ENCODE peak calls at places on chromosomes 6 and 20, in ten cellular contexts. T is brain microvascular endothelial cell; S is mammary epithelial cell; P is endodermal cell; C is T-helper 2 cell; I is NCI-H2081; R is cardiac muscle cell; B is GM10248; U is activated naive CD4-positive, alpha-beta T cell treated with anti-CD3 and anti-CD28 coated beads, Interleukin-2, amount 10 ng/mL, durations not matched to agents 7 days and 5 days; V is COR-L47. Y is an unnamed sample.

GRCh38 chr6:140101367-140101766 is 726.9 kb upstream of the CITED2 start:
- DNase-seq in T (no peak), S (no peak), P (no peak), C (no peak), I (no peak), R (no peak), B (no peak), U (no peak), V (no peak), Y (no peak)

GRCh38 chr20:62831361-62831788 is 14.5 kb downstream of the COL9A3 start:
- DNase-seq in T (no peak), S (no peak), P (peak; percentile 44), C (no peak), I (no peak), R (no peak), B (no peak), U (no peak), V (no peak), Y (peak; percentile 81)

GRCh38 chr6:139020689-139021088 is 7.9 kb upstream of the ABRACL start:
- DNase-seq in T (no peak), S (no peak), P (no peak), C (no peak), I (no peak), R (no peak), B (no peak), U (no peak), V (no peak), Y (peak; percentile 64)

GRCh38 chr6:392441-393390 is 1.2 kb downstream of the IRF4 start:
- DNase-seq in T (no peak), S (no peak), P (peak; percentile 79), C (no peak), I (peak; percentile 3), R (peak; percentile 11), B (peak; percentile 15), U (peak; percentile 76), V (no peak), Y (no peak)

GRCh38 chr6:34468378-34468892 is 2.6 kb downstream of the PACSIN1 start:
- DNase-seq in T (no peak), S (no peak), P (no peak), C (no peak), I (no peak), R (no peak), B (no peak), U (no peak), V (no peak), Y (no peak)

GRCh38 chr6:1604347-1604990 is 5.2 kb upstream of the FOXC1 start:
- DNase-seq in T (no peak), S (peak; percentile 48), P (peak; percentile 94), C (peak; percentile 48), I (peak; percentile 49), R (peak; percentile 89), B (peak; percentile 86), U (peak; percentile 60), V (peak; percentile 31), Y (peak; percentile 71)

GRCh38 chr6:161191671-161192070 is 82.2 kb downstream of the AGPAT4 start:
- DNase-seq in T (no peak), S (no peak), P (no peak), C (no peak), I (no peak), R (no peak), B (no peak), U (no peak), V (no peak), Y (no peak)

GRCh38 chr6:4656106-4656505 is 120.1 kb upstream of the CDYL start:
- DNase-seq in T (no peak), S (no peak), P (no peak), C (no peak), I (no peak), R (no peak), B (no peak), U (no peak), V (no peak), Y (no peak)

GRCh38 chr20:47970282-47970903 is 185.1 kb upstream of the SULF2 start:
- DNase-seq in T (no peak), S (no peak), P (no peak), C (no peak), I (no peak), R (no peak), B (no peak), U (no peak), V (no peak), Y (no peak)

GRCh38 chr20:23156170-23156841 is 70.2 kb upstream of the CD93 start:
- DNase-seq in T (peak; percentile 82), S (peak; percentile 74), P (peak; percentile 56), C (no peak), I (no peak), R (no peak), B (no peak), U (no peak), V (no peak), Y (peak; percentile 32)

GRCh38 chr6:138692978-138693909 is 80.3 kb upstream of the CCDC28A start:
- DNase-seq in T (peak; percentile 38), S (peak; percentile 88), P (peak; percentile 91), C (no peak), I (peak; percentile 77), R (peak; percentile 79), B (peak; percentile 68), U (peak; percentile 58), V (peak; percentile 26), Y (peak; percentile 83)

GRCh38 chr6:25312034-25312620 is 33.0 kb downstream of the CARMIL1 start:
- DNase-seq in T (no peak), S (peak; percentile 37), P (no peak), C (no peak), I (no peak), R (no peak), B (no peak), U (no peak), V (no peak), Y (peak; percentile 37)

GRCh38 chr6:82275686-82276085 is 28.1 kb upstream of the IBTK start:
- DNase-seq in T (no peak), S (no peak), P (no peak), C (no peak), I (no peak), R (no peak), B (no peak), U (no peak), V (no peak), Y (no peak)

GRCh38 chr6:79180082-79180481 is 54.4 kb downstream of the HMGN3 start:
- DNase-seq in T (no peak), S (no peak), P (no peak), C (no peak), I (peak; percentile 56), R (no peak), B (no peak), U (no peak), V (no peak), Y (no peak)

GRCh38 chr20:32271620-32272019 is 5.8 kb upstream of the KIF3B start:
- DNase-seq in T (no peak), S (no peak), P (no peak), C (no peak), I (no peak), R (no peak), B (no peak), U (no peak), V (no peak), Y (no peak)

GRCh38 chr20:45406260-45407066 is 1.6 kb upstream of the DBNDD2 start:
- DNase-seq in T (no peak), S (peak; percentile 40), P (peak; percentile 88), C (peak; percentile 9), I (peak; percentile 46), R (peak; percentile 72), B (peak; percentile 46), U (peak; percentile 67), V (peak; percentile 43), Y (peak; percentile 85)

GRCh38 chr20:47468290-47469050 is 33.2 kb upstream of the NCOA3 start:
- DNase-seq in T (no peak), S (no peak), P (no peak), C (no peak), I (no peak), R (no peak), B (peak; percentile 47), U (no peak), V (no peak), Y (no peak)

GRCh38 chr20:31608256-31608980 is 3.3 kb downstream of the ID1 start:
- DNase-seq in T (no peak), S (peak; percentile 75), P (peak; percentile 98), C (no peak), I (peak; percentile 97), R (peak; percentile 89), B (no peak), U (no peak), V (peak; percentile 97), Y (peak; percentile 92)